ENCODE peak calls at places on chromosome 22, in six cellular contexts. One of them, this sample, is unnamed.

GRCh38 chr22:47030881-47031627 is 268.6 kb downstream of the TBC1D22A start:
- ATAC-seq in lower lobe of right lung: no peak
- ATAC-seq in A549: no peak
- ATAC-seq in stimulated activated naive CD8-positive, alpha-beta T cell treated with anti-CD3 and anti-CD28 coated beads, Interleukin-15, Interleukin-2, amounts not matched to agents 100 U/mL and 50 U/mL, for 24 hours: no peak
- ATAC-seq in stimulated activated effector memory CD8-positive, alpha-beta T cell treated with anti-CD3 and anti-CD28 coated beads, Interleukin-12 subunit alpha, Interleukin-12 subunit beta, amount 100 ng/mL, for 72 hours: no peak
- ATAC-seq in upper lobe of right lung: no peak
- ATAC-seq in this sample: no peak

GRCh38 chr22:40084246-40084645 is 89.5 kb downstream of the FAM83F start:
- ATAC-seq in A549: no peak
- ATAC-seq in upper lobe of right lung: no peak
- ATAC-seq in lower lobe of right lung: no peak
- ATAC-seq in stimulated activated naive CD8-positive, alpha-beta T cell treated with anti-CD3 and anti-CD28 coated beads, Interleukin-15, Interleukin-2, amounts not matched to agents 100 U/mL and 50 U/mL, for 24 hours: peak
- ATAC-seq in stimulated activated effector memory CD8-positive, alpha-beta T cell treated with anti-CD3 and anti-CD28 coated beads, Interleukin-12 subunit alpha, Interleukin-12 subunit beta, amount 100 ng/mL, for 72 hours: no peak
- ATAC-seq in this sample: no peak

GRCh38 chr22:37282385-37282677 is at the start of gene CYTH4:
- ATAC-seq in stimulated activated naive CD8-positive, alpha-beta T cell treated with anti-CD3 and anti-CD28 coated beads, Interleukin-15, Interleukin-2, amounts not matched to agents 100 U/mL and 50 U/mL, for 24 hours: peak
- ATAC-seq in lower lobe of right lung: peak
- ATAC-seq in stimulated activated effector memory CD8-positive, alpha-beta T cell treated with anti-CD3 and anti-CD28 coated beads, Interleukin-12 subunit alpha, Interleukin-12 subunit beta, amount 100 ng/mL, for 72 hours: peak
- ATAC-seq in A549: no peak
- ATAC-seq in upper lobe of right lung: peak
- ATAC-seq in this sample: peak

GRCh38 chr22:30262917-30263741 is 3.5 kb downstream of the OSM start:
- ATAC-seq in upper lobe of right lung: peak
- ATAC-seq in stimulated activated naive CD8-positive, alpha-beta T cell treated with anti-CD3 and anti-CD28 coated beads, Interleukin-15, Interleukin-2, amounts not matched to agents 100 U/mL and 50 U/mL, for 24 hours: no peak
- ATAC-seq in lower lobe of right lung: peak
- ATAC-seq in stimulated activated effector memory CD8-positive, alpha-beta T cell treated with anti-CD3 and anti-CD28 coated beads, Interleukin-12 subunit alpha, Interleukin-12 subunit beta, amount 100 ng/mL, for 72 hours: no peak
- ATAC-seq in A549: peak
- ATAC-seq in this sample: no peak

GRCh38 chr22:26416670-26417270 is 12.3 kb upstream of the ASPHD2 start:
- ATAC-seq in A549: peak
- ATAC-seq in stimulated activated effector memory CD8-positive, alpha-beta T cell treated with anti-CD3 and anti-CD28 coated beads, Interleukin-12 subunit alpha, Interleukin-12 subunit beta, amount 100 ng/mL, for 72 hours: no peak
- ATAC-seq in stimulated activated naive CD8-positive, alpha-beta T cell treated with anti-CD3 and anti-CD28 coated beads, Interleukin-15, Interleukin-2, amounts not matched to agents 100 U/mL and 50 U/mL, for 24 hours: no peak
- ATAC-seq in lower lobe of right lung: no peak
- ATAC-seq in upper lobe of right lung: no peak
- ATAC-seq in this sample: no peak

GRCh38 chr22:36453266-36453607 is 28.2 kb downstream of the TXN2 start:
- ATAC-seq in A549: no peak
- ATAC-seq in stimulated activated effector memory CD8-positive, alpha-beta T cell treated with anti-CD3 and anti-CD28 coated beads, Interleukin-12 subunit alpha, Interleukin-12 subunit beta, amount 100 ng/mL, for 72 hours: no peak
- ATAC-seq in stimulated activated naive CD8-positive, alpha-beta T cell treated with anti-CD3 and anti-CD28 coated beads, Interleukin-15, Interleukin-2, amounts not matched to agents 100 U/mL and 50 U/mL, for 24 hours: no peak
- ATAC-seq in lower lobe of right lung: no peak
- ATAC-seq in upper lobe of right lung: no peak
- ATAC-seq in this sample: no peak

GRCh38 chr22:33539902-33540751 is 380.1 kb downstream of the LARGE1 start:
- ATAC-seq in A549: peak
- ATAC-seq in stimulated activated effector memory CD8-positive, alpha-beta T cell treated with anti-CD3 and anti-CD28 coated beads, Interleukin-12 subunit alpha, Interleukin-12 subunit beta, amount 100 ng/mL, for 72 hours: no peak
- ATAC-seq in lower lobe of right lung: peak
- ATAC-seq in upper lobe of right lung: peak
- ATAC-seq in stimulated activated naive CD8-positive, alpha-beta T cell treated with anti-CD3 and anti-CD28 coated beads, Interleukin-15, Interleukin-2, amounts not matched to agents 100 U/mL and 50 U/mL, for 24 hours: no peak
- ATAC-seq in this sample: no peak

GRCh38 chr22:40898850-40899357 is 37.0 kb upstream of the DNAJB7 start:
- ATAC-seq in stimulated activated effector memory CD8-positive, alpha-beta T cell treated with anti-CD3 and anti-CD28 coated beads, Interleukin-12 subunit alpha, Interleukin-12 subunit beta, amount 100 ng/mL, for 72 hours: peak
- ATAC-seq in stimulated activated naive CD8-positive, alpha-beta T cell treated with anti-CD3 and anti-CD28 coated beads, Interleukin-15, Interleukin-2, amounts not matched to agents 100 U/mL and 50 U/mL, for 24 hours: peak
- ATAC-seq in lower lobe of right lung: no peak
- ATAC-seq in upper lobe of right lung: no peak
- ATAC-seq in A549: peak
- ATAC-seq in this sample: peak

GRCh38 chr22:23893446-23893956 is 682 bp upstream of the MIF start:
- ATAC-seq in stimulated activated effector memory CD8-positive, alpha-beta T cell treated with anti-CD3 and anti-CD28 coated beads, Interleukin-12 subunit alpha, Interleukin-12 subunit beta, amount 100 ng/mL, for 72 hours: no peak
- ATAC-seq in lower lobe of right lung: no peak
- ATAC-seq in upper lobe of right lung: no peak
- ATAC-seq in A549: no peak
- ATAC-seq in stimulated activated naive CD8-positive, alpha-beta T cell treated with anti-CD3 and anti-CD28 coated beads, Interleukin-15, Interleukin-2, amounts not matched to agents 100 U/mL and 50 U/mL, for 24 hours: no peak
- ATAC-seq in this sample: no peak

GRCh38 chr22:33047744-33048143 is 10.4 kb downstream of the SYN3 start:
- ATAC-seq in lower lobe of right lung: no peak
- ATAC-seq in stimulated activated naive CD8-positive, alpha-beta T cell treated with anti-CD3 and anti-CD28 coated beads, Interleukin-15, Interleukin-2, amounts not matched to agents 100 U/mL and 50 U/mL, for 24 hours: no peak
- ATAC-seq in A549: no peak
- ATAC-seq in stimulated activated effector memory CD8-positive, alpha-beta T cell treated with anti-CD3 and anti-CD28 coated beads, Interleukin-12 subunit alpha, Interleukin-12 subunit beta, amount 100 ng/mL, for 72 hours: no peak
- ATAC-seq in upper lobe of right lung: no peak
- ATAC-seq in this sample: no peak

GRCh38 chr22:28992565-28993326 is 68.9 kb downstream of the C22orf31 start:
- ATAC-seq in lower lobe of right lung: no peak
- ATAC-seq in A549: no peak
- ATAC-seq in stimulated activated effector memory CD8-positive, alpha-beta T cell treated with anti-CD3 and anti-CD28 coated beads, Interleukin-12 subunit alpha, Interleukin-12 subunit beta, amount 100 ng/mL, for 72 hours: peak
- ATAC-seq in upper lobe of right lung: no peak
- ATAC-seq in stimulated activated naive CD8-positive, alpha-beta T cell treated with anti-CD3 and anti-CD28 coated beads, Interleukin-15, Interleukin-2, amounts not matched to agents 100 U/mL and 50 U/mL, for 24 hours: no peak
- ATAC-seq in this sample: peak

This sample was measured in activated T-helper 17 cell treated with anti-CD3 and anti-CD28 coated beads, Interleukin-2, amount 50 U/mL, for 72 hours.